ENCODE peak calls at places on chromosomes 2 and 18, in eight cellular contexts. One of them, this sample, is unnamed.

GRCh38 chr2:226002438-226002837 is 602.9 kb downstream of the NYAP2 start:
- DNase-seq in Karpas-422: no peak
- DNase-seq in mesenchymal stem cell: peak; percentile 97
- DNase-seq in psoas muscle: peak; percentile 58
- DNase-seq in RWPE1: peak; percentile 10
- DNase-seq in cardiac muscle cell: no peak
- DNase-seq in HL-60: peak; percentile 79
- DNase-seq in AG04450: no peak
- DNase-seq in this sample: no peak

GRCh38 chr2:239650674-239651073 is 249.9 kb upstream of the HDAC4 start:
- DNase-seq in Karpas-422: no peak
- DNase-seq in mesenchymal stem cell: no peak
- DNase-seq in psoas muscle: no peak
- DNase-seq in RWPE1: no peak
- DNase-seq in cardiac muscle cell: no peak
- DNase-seq in HL-60: no peak
- DNase-seq in AG04450: no peak
- DNase-seq in this sample: no peak

GRCh38 chr2:207847807-207848544 is 78.3 kb upstream of the FZD5 start:
- DNase-seq in Karpas-422: no peak
- DNase-seq in mesenchymal stem cell: no peak
- DNase-seq in psoas muscle: no peak
- DNase-seq in RWPE1: peak; percentile 54
- DNase-seq in cardiac muscle cell: no peak
- DNase-seq in HL-60: no peak
- DNase-seq in AG04450: no peak
- DNase-seq in this sample: peak; percentile 70

GRCh38 chr2:18926633-18927524 is 337.5 kb upstream of the NT5C1B start:
- DNase-seq in Karpas-422: no peak
- DNase-seq in mesenchymal stem cell: no peak
- DNase-seq in psoas muscle: no peak
- DNase-seq in RWPE1: no peak
- DNase-seq in cardiac muscle cell: no peak
- DNase-seq in HL-60: no peak
- DNase-seq in AG04450: no peak
- DNase-seq in this sample: no peak

GRCh38 chr2:238518127-238518827 is 91.5 kb downstream of the ASB1 start:
- DNase-seq in Karpas-422: no peak
- DNase-seq in mesenchymal stem cell: no peak
- DNase-seq in psoas muscle: no peak
- DNase-seq in RWPE1: no peak
- DNase-seq in cardiac muscle cell: no peak
- DNase-seq in HL-60: no peak
- DNase-seq in AG04450: no peak
- DNase-seq in this sample: no peak

GRCh38 chr2:226738191-226738820 is 61.3 kb downstream of the IRS1 start:
- DNase-seq in Karpas-422: no peak
- DNase-seq in mesenchymal stem cell: no peak
- DNase-seq in psoas muscle: no peak
- DNase-seq in RWPE1: no peak
- DNase-seq in cardiac muscle cell: no peak
- DNase-seq in HL-60: no peak
- DNase-seq in AG04450: no peak
- DNase-seq in this sample: no peak

GRCh38 chr2:27717070-27717453 is 53.4 kb downstream of the SLC4A1AP start:
- DNase-seq in Karpas-422: no peak
- DNase-seq in mesenchymal stem cell: peak; percentile 46
- DNase-seq in psoas muscle: no peak
- DNase-seq in RWPE1: peak; percentile 71
- DNase-seq in cardiac muscle cell: no peak
- DNase-seq in HL-60: no peak
- DNase-seq in AG04450: no peak
- DNase-seq in this sample: no peak

GRCh38 chr2:101735166-101735533 is 37.6 kb downstream of the MAP4K4 start:
- DNase-seq in Karpas-422: no peak
- DNase-seq in mesenchymal stem cell: no peak
- DNase-seq in psoas muscle: no peak
- DNase-seq in RWPE1: no peak
- DNase-seq in cardiac muscle cell: no peak
- DNase-seq in HL-60: no peak
- DNase-seq in AG04450: no peak
- DNase-seq in this sample: no peak

GRCh38 chr2:230796280-230796862 is 68.4 kb upstream of the ITM2C start:
- DNase-seq in Karpas-422: no peak
- DNase-seq in mesenchymal stem cell: peak; percentile 70
- DNase-seq in psoas muscle: no peak
- DNase-seq in RWPE1: no peak
- DNase-seq in cardiac muscle cell: no peak
- DNase-seq in HL-60: no peak
- DNase-seq in AG04450: no peak
- DNase-seq in this sample: no peak

GRCh38 chr18:63102941-63103744 is 216.4 kb downstream of the BCL2 start:
- DNase-seq in Karpas-422: no peak
- DNase-seq in mesenchymal stem cell: no peak
- DNase-seq in psoas muscle: no peak
- DNase-seq in RWPE1: no peak
- DNase-seq in cardiac muscle cell: no peak
- DNase-seq in HL-60: no peak
- DNase-seq in AG04450: no peak
- DNase-seq in this sample: no peak

GRCh38 chr2:203928849-203929248 is 7.7 kb upstream of the ICOS start:
- DNase-seq in Karpas-422: no peak
- DNase-seq in mesenchymal stem cell: no peak
- DNase-seq in psoas muscle: no peak
- DNase-seq in RWPE1: no peak
- DNase-seq in cardiac muscle cell: no peak
- DNase-seq in HL-60: no peak
- DNase-seq in AG04450: no peak
- DNase-seq in this sample: no peak

GRCh38 chr2:31138037-31138962 is at the start of gene GALNT14:
- DNase-seq in Karpas-422: peak; percentile 82
- DNase-seq in mesenchymal stem cell: peak; percentile 54
- DNase-seq in psoas muscle: peak; percentile 71
- DNase-seq in RWPE1: peak; percentile 85
- DNase-seq in cardiac muscle cell: peak; percentile 75
- DNase-seq in HL-60: peak; percentile 78
- DNase-seq in AG04450: no peak
- DNase-seq in this sample: peak; percentile 73

GRCh38 chr2:129329574-129329973 is 649.9 kb upstream of the RAB6C start:
- DNase-seq in Karpas-422: no peak
- DNase-seq in mesenchymal stem cell: no peak
- DNase-seq in psoas muscle: no peak
- DNase-seq in RWPE1: no peak
- DNase-seq in cardiac muscle cell: no peak
- DNase-seq in HL-60: no peak
- DNase-seq in AG04450: no peak
- DNase-seq in this sample: no peak

GRCh38 chr2:170224692-170225091 is 46.7 kb downstream of the MYO3B start:
- DNase-seq in Karpas-422: no peak
- DNase-seq in mesenchymal stem cell: peak; percentile 26
- DNase-seq in psoas muscle: no peak
- DNase-seq in RWPE1: no peak
- DNase-seq in cardiac muscle cell: peak; percentile 10
- DNase-seq in HL-60: no peak
- DNase-seq in AG04450: no peak
- DNase-seq in this sample: no peak

GRCh38 chr2:26951246-26951645 is 19.2 kb upstream of the MAPRE3 start:
- DNase-seq in Karpas-422: no peak
- DNase-seq in mesenchymal stem cell: no peak
- DNase-seq in psoas muscle: no peak
- DNase-seq in RWPE1: no peak
- DNase-seq in cardiac muscle cell: no peak
- DNase-seq in HL-60: no peak
- DNase-seq in AG04450: no peak
- DNase-seq in this sample: no peak

GRCh38 chr2:28342081-28342967 is 50.3 kb upstream of the FOSL2 start:
- DNase-seq in Karpas-422: no peak
- DNase-seq in mesenchymal stem cell: peak; percentile 89
- DNase-seq in psoas muscle: peak; percentile 82
- DNase-seq in RWPE1: no peak
- DNase-seq in cardiac muscle cell: peak; percentile 32
- DNase-seq in HL-60: no peak
- DNase-seq in AG04450: peak; percentile 47
- DNase-seq in this sample: peak; percentile 39

DNA sequence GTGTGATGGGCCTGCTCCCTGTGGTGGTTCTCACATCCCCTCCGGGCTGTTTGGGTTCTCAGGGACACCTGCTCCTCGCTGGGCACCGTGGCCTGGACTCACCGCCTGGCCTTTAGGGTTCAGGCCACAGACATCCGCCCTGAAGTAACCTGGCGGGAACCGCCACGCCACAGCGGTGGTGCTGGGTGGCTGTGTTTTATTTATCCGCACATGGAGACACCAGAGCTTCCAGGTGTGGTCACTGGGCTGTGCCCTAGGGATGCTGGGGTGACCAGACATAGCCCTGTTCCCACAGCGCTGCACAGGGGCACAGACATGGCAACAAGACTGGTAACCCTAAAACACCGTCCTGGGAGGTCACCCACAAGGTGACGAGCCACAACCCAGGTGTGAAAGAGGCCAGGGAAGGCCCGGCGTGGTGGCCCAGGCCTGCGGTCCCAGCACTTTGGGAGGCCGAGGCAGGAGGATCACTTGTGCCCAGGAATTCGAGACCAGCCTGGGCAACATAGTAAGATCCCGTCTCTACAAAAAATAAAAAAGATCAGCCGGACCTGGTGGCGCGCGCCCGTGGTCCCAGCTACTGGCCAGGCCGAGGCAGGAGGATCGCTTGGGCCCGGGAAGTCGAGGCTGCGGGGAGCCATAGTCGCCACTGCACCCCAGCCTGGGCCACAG is 649 bp upstream of the HSBP1L1 start:
- DNase-seq in Karpas-422: no peak
- DNase-seq in mesenchymal stem cell: no peak
- DNase-seq in psoas muscle: no peak
- DNase-seq in RWPE1: no peak
- DNase-seq in cardiac muscle cell: no peak
- DNase-seq in HL-60: no peak
- DNase-seq in AG04450: no peak
- DNase-seq in this sample: no peak
- H3K27ac ChIP-seq in Karpas-422: no peak overlapping the region
- H3K27ac ChIP-seq in mesenchymal stem cell: no peak overlapping the region
- H3K27ac ChIP-seq in psoas muscle: peak overlapping the region; percentile 76
- H3K27ac ChIP-seq in RWPE1: peak overlapping the region; percentile 92
- H3K27ac ChIP-seq in cardiac muscle cell: no peak overlapping the region
- H3K27ac ChIP-seq in HL-60: no peak overlapping the region
- H3K27ac ChIP-seq in AG04450: no peak overlapping the region
- H3K27ac ChIP-seq in this sample: peak overlapping the region; percentile 85

DNA sequence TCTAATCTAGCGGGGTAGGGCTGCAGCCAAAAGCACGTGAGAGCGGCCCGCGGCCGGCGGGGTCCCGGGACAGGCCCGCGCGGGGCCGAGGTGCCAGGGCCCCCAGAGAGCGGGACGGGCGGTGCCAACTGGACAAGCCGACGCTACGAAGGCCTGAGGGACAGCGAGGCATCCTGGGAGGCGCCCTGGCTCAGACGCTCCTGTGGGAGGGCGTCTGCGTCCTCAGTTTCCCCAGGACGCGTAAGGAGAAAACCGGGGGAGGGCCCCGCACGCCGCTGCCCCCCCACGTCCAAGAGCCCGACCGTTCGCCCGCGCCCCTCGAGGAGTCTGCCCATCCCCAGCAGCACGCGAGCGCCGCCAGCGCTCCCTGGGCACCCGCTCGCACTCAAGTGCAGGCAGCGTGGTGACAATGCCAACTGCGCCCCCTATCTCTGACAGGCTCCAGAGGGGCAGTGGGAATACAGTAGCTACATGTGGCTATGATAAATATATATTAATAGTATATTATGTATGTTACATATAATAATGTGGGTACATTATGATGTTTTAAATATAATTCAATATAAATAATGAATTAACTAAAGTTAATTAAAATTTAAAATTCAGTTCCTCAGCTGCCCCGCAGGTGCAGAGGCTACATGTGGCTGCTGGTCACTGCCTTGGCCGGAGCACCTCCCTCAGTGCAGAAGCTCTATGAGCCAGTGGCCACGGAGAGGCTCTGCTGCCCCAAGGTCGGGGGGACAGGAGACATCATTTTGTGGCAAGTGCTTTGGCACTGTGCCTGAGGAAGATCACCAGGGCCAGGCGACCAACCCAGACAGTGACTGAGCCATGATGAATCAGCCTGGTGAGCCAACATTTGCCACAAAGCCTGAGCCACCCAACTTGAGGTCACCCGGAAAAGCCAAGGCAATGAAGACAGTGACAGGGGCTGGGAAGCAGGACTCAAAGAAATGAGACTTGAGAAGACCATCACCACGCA is 5.5 kb upstream of the SFT2D3 start:
- DNase-seq in Karpas-422: no peak
- DNase-seq in mesenchymal stem cell: peak; percentile 59
- DNase-seq in psoas muscle: peak; percentile 84
- DNase-seq in RWPE1: no peak
- DNase-seq in cardiac muscle cell: peak; percentile 88
- DNase-seq in HL-60: peak; percentile 61
- DNase-seq in AG04450: no peak
- DNase-seq in this sample: no peak
- H3K27ac ChIP-seq in Karpas-422: no peak overlapping the region
- H3K27ac ChIP-seq in mesenchymal stem cell: no peak overlapping the region
- H3K27ac ChIP-seq in psoas muscle: no peak overlapping the region
- H3K27ac ChIP-seq in RWPE1: no peak overlapping the region
- H3K27ac ChIP-seq in cardiac muscle cell: no peak overlapping the region
- H3K27ac ChIP-seq in HL-60: no peak overlapping the region
- H3K27ac ChIP-seq in AG04450: no peak overlapping the region
- H3K27ac ChIP-seq in this sample: no peak overlapping the region

GRCh38 chr2:98940102-98940501 is 4.1 kb upstream of the CRACDL start:
- DNase-seq in Karpas-422: no peak
- DNase-seq in mesenchymal stem cell: no peak
- DNase-seq in psoas muscle: no peak
- DNase-seq in RWPE1: no peak
- DNase-seq in cardiac muscle cell: no peak
- DNase-seq in HL-60: no peak
- DNase-seq in AG04450: no peak
- DNase-seq in this sample: no peak

GRCh38 chr2:98948956-98949739 is 13.1 kb upstream of the CRACDL start:
- DNase-seq in Karpas-422: no peak
- DNase-seq in mesenchymal stem cell: no peak
- DNase-seq in psoas muscle: no peak
- DNase-seq in RWPE1: no peak
- DNase-seq in cardiac muscle cell: no peak
- DNase-seq in HL-60: no peak
- DNase-seq in AG04450: no peak
- DNase-seq in this sample: no peak

GRCh38 chr2:98946875-98947274 is 10.8 kb upstream of the CRACDL start:
- DNase-seq in Karpas-422: no peak
- DNase-seq in mesenchymal stem cell: no peak
- DNase-seq in psoas muscle: no peak
- DNase-seq in RWPE1: no peak
- DNase-seq in cardiac muscle cell: no peak
- DNase-seq in HL-60: no peak
- DNase-seq in AG04450: no peak
- DNase-seq in this sample: no peak

GRCh38 chr2:98944786-98945185 is 8.8 kb upstream of the CRACDL start:
- DNase-seq in Karpas-422: no peak
- DNase-seq in mesenchymal stem cell: peak; percentile 6
- DNase-seq in psoas muscle: no peak
- DNase-seq in RWPE1: no peak
- DNase-seq in cardiac muscle cell: no peak
- DNase-seq in HL-60: no peak
- DNase-seq in AG04450: no peak
- DNase-seq in this sample: no peak
- H3K27ac ChIP-seq in Karpas-422: no peak overlapping the region
- H3K27ac ChIP-seq in mesenchymal stem cell: no peak overlapping the region
- H3K27ac ChIP-seq in psoas muscle: no peak overlapping the region
- H3K27ac ChIP-seq in RWPE1: no peak overlapping the region
- H3K27ac ChIP-seq in cardiac muscle cell: no peak overlapping the region
- H3K27ac ChIP-seq in HL-60: no peak overlapping the region
- H3K27ac ChIP-seq in AG04450: no peak overlapping the region
- H3K27ac ChIP-seq in this sample: no peak overlapping the region

GRCh38 chr18:25283769-25284168 is 68.2 kb downstream of the ZNF521 start:
- DNase-seq in Karpas-422: no peak
- DNase-seq in mesenchymal stem cell: no peak
- DNase-seq in psoas muscle: no peak
- DNase-seq in RWPE1: no peak
- DNase-seq in cardiac muscle cell: no peak
- DNase-seq in HL-60: no peak
- DNase-seq in AG04450: no peak
- DNase-seq in this sample: no peak
- H3K27ac ChIP-seq in Karpas-422: no peak overlapping the region
- H3K27ac ChIP-seq in mesenchymal stem cell: no peak overlapping the region
- H3K27ac ChIP-seq in psoas muscle: no peak overlapping the region
- H3K27ac ChIP-seq in RWPE1: no peak overlapping the region
- H3K27ac ChIP-seq in cardiac muscle cell: peak overlapping the region; percentile 98
- H3K27ac ChIP-seq in HL-60: no peak overlapping the region
- H3K27ac ChIP-seq in AG04450: no peak overlapping the region
- H3K27ac ChIP-seq in this sample: no peak overlapping the region